ENCODE peak calls at places on chromosomes 5 and 9, in nine cellular contexts. O is NCI-H69; P is HEK293T; K is activated CD8-positive, alpha-beta memory T cell treated with anti-CD3 and anti-CD28 coated beads for 24 hours; F is memory B cell; D is hepatic stellate cell; L is NCI-H2107; U is retinal pigment epithelial cell; A is NB4. S is an unnamed sample.

GRCh38 chr9:93577940-93578682 is 1.7 kb downstream of the PHF2 start:
- DNase-seq in O (peak; percentile 11), P (no peak), K (peak; percentile 61), F (no peak), D (peak; percentile 49), L (no peak), U (no peak), A (no peak), S (no peak)

GRCh38 chr9:113380869-113381378 is 4.1 kb upstream of the HDHD3 start:
- DNase-seq in O (peak; percentile 64), P (no peak), K (no peak), F (peak; percentile 28), D (no peak), L (no peak), U (no peak), A (peak; percentile 15), S (no peak)

GRCh38 chr5:164296603-164297080 is 791.2 kb downstream of the MAT2B start:
- DNase-seq in O (peak; percentile 94), P (peak; percentile 34), K (no peak), F (no peak), D (peak; percentile 2), L (no peak), U (no peak), A (no peak), S (no peak)

GRCh38 chr9:93541581-93542349 is 34.6 kb upstream of the PHF2 start:
- DNase-seq in O (no peak), P (no peak), K (no peak), F (no peak), D (no peak), L (no peak), U (no peak), A (no peak), S (no peak)

GRCh38 chr9:103707181-103707580 is 386.9 kb upstream of the SMC2 start:
- DNase-seq in O (no peak), P (no peak), K (no peak), F (no peak), D (no peak), L (no peak), U (no peak), A (no peak), S (no peak)

GRCh38 chr9:134299883-134300282 is 26.4 kb upstream of the RXRA start:
- DNase-seq in O (no peak), P (no peak), K (no peak), F (no peak), D (no peak), L (no peak), U (no peak), A (no peak), S (no peak)

GRCh38 chr5:14399054-14399657 is 182.4 kb upstream of the OTULINL start:
- DNase-seq in O (peak; percentile 75), P (peak; percentile 35), K (no peak), F (no peak), D (peak; percentile 55), L (no peak), U (peak; percentile 20), A (peak; percentile 62), S (peak; percentile 42)

GRCh38 chr5:33843579-33843978 is 48.2 kb downstream of the ADAMTS12 start:
- DNase-seq in O (no peak), P (no peak), K (no peak), F (no peak), D (no peak), L (no peak), U (no peak), A (no peak), S (peak; percentile 91)

GRCh38 chr9:27572566-27572917 is 739 bp downstream of the C9orf72 start:
- DNase-seq in O (peak; percentile 74), P (peak; percentile 17), K (no peak), F (no peak), D (peak; percentile 21), L (no peak), U (peak; percentile 35), A (peak; percentile 87), S (no peak)

GRCh38 chr9:116163293-116164055 is 9.9 kb downstream of the PAPPA start:
- DNase-seq in O (peak; percentile 37), P (no peak), K (no peak), F (no peak), D (no peak), L (no peak), U (no peak), A (no peak), S (no peak)

GRCh38 chr9:128166169-128166568 is 6.1 kb downstream of the BBLN start:
- DNase-seq in O (no peak), P (no peak), K (no peak), F (no peak), D (no peak), L (no peak), U (no peak), A (no peak), S (no peak)

GRCh38 chr5:119368238-119368630 is 12.4 kb downstream of the TNFAIP8 start:
- DNase-seq in O (no peak), P (no peak), K (no peak), F (no peak), D (no peak), L (no peak), U (no peak), A (no peak), S (no peak)

GRCh38 chr5:135739383-135739961 is 95.0 kb upstream of the SLC25A48 start:
- DNase-seq in O (no peak), P (no peak), K (no peak), F (no peak), D (no peak), L (no peak), U (no peak), A (no peak), S (no peak)

GRCh38 chr9:38017149-38017884 is 51.7 kb downstream of the SHB start:
- DNase-seq in O (no peak), P (no peak), K (no peak), F (no peak), D (no peak), L (no peak), U (peak; percentile 82), A (no peak), S (no peak)

GRCh38 chr9:136974834-136975535 is 2.3 kb upstream of the PTGDS start:
- DNase-seq in O (no peak), P (no peak), K (no peak), F (no peak), D (no peak), L (no peak), U (no peak), A (no peak), S (no peak)